ENCODE peak calls at places on chromosomes 7 and 10, in four cellular contexts. R is body of pancreas, Q is GM23248, E is transverse colon. B is an unnamed sample.

GRCh38 chr10:33174674-33175073 is 159.8 kb downstream of the NRP1 start:
- DNase-seq in R (no peak), Q (peak; percentile 54), E (no peak), B (no peak)

GRCh38 chr10:43221419-43222293 is 45.2 kb downstream of the RASGEF1A start:
- DNase-seq in R (peak; percentile 4), Q (no peak), E (peak; percentile 8), B (no peak)

GRCh38 chr10:75014516-75015230 is 96.8 kb upstream of the SAMD8 start:
- DNase-seq in R (no peak), Q (no peak), E (no peak), B (no peak)

GRCh38 chr7:4190021-4190981 is 491.8 kb upstream of the FOXK1 start:
- DNase-seq in R (peak; percentile 65), Q (no peak), E (no peak), B (no peak)

GRCh38 chr7:89661876-89662275 is 492.4 kb upstream of the STEAP1 start:
- DNase-seq in R (no peak), Q (no peak), E (no peak), B (no peak)

GRCh38 chr10:43759216-43759615 is 110.5 kb upstream of the ZNF32 start:
- DNase-seq in R (no peak), Q (no peak), E (no peak), B (no peak)

GRCh38 chr7:84811427-84811826 is 375.4 kb downstream of the SEMA3D start:
- DNase-seq in R (no peak), Q (no peak), E (no peak), B (no peak)

GRCh38 chr10:3946234-3947229 is 161.5 kb upstream of the KLF6 start:
- DNase-seq in R (no peak), Q (no peak), E (no peak), B (no peak)

GRCh38 chr10:97771055-97771811 is 566 bp downstream of the SFRP5 start:
- DNase-seq in R (peak; percentile 52), Q (peak; percentile 53), E (no peak), B (no peak)

GRCh38 chr7:101953248-101953819 is 135.9 kb downstream of the CUX1 start:
- DNase-seq in R (peak; percentile 25), Q (peak; percentile 92), E (no peak), B (no peak)

GRCh38 chr7:145082366-145083240 is 246.8 kb upstream of the TPK1 start:
- DNase-seq in R (no peak), Q (no peak), E (no peak), B (no peak)

GRCh38 chr7:112476390-112477052 is 4.3 kb upstream of the LSMEM1 start:
- DNase-seq in R (no peak), Q (no peak), E (no peak), B (no peak)
- H3K36me3 ChIP-seq in R (peaks cover 25% of the 10 kb centered on the region), Q (peaks cover 53% of the 10 kb centered on the region), E (peaks cover 38% of the 10 kb centered on the region), B (no peaks in the 10 kb centered on the region)

GRCh38 chr10:62082729-62083412 is 181.4 kb downstream of the ARID5B start:
- DNase-seq in R (no peak), Q (peak; percentile 64), E (peak; percentile 37), B (no peak)
- H3K4me1 ChIP-seq in R (peaks cover 45% of the 10 kb centered on the region), Q (peaks cover 67% of the 10 kb centered on the region), E (peaks cover 57% of the 10 kb centered on the region), B (peaks cover 21% of the 10 kb centered on the region)

GRCh38 chr7:55022618-55022985 is 3.8 kb downstream of the EGFR start:
- DNase-seq in R (no peak), Q (peak; percentile 44), E (no peak), B (no peak)
- H3K27ac ChIP-seq in R (no peak overlapping the region), Q (peak overlapping the region; percentile 79), E (peak overlapping the region; percentile 96), B (peak overlapping the region; percentile 96)

DNA sequence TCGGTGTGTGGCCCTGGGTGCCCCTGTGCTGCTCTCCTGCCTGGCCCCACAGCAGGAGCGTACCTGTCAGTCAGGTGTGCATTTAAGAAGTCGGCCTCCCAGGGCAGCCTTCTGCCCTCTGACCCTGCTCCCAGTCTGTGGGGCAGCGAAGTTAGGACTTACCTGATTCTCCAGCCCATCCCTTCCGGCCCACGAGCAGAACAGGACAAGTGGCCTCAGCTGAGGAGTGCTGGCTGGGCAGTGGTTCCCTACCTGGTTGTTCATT is 24.7 kb downstream of the CTBP2 start:
- DNase-seq in R (peak; percentile 6), Q (no peak), E (no peak), B (no peak)
- H3K36me3 ChIP-seq in R (peaks cover 1% of the 10 kb centered on the region), Q (no peaks in the 10 kb centered on the region), E (peaks cover 9% of the 10 kb centered on the region), B (no peaks in the 10 kb centered on the region)

GRCh38 chr10:92146072-92146471 is 144.8 kb downstream of the CPEB3 start:
- DNase-seq in R (no peak), Q (no peak), E (no peak), B (no peak)

GRCh38 chr10:92146781-92147180 is 144.1 kb downstream of the CPEB3 start:
- DNase-seq in R (no peak), Q (no peak), E (no peak), B (no peak)

GRCh38 chr10:92150798-92151197 is 140.1 kb downstream of the CPEB3 start:
- DNase-seq in R (no peak), Q (no peak), E (no peak), B (no peak)

GRCh38 chr10:92149261-92149660 is 141.6 kb downstream of the CPEB3 start:
- DNase-seq in R (no peak), Q (no peak), E (no peak), B (no peak)
- H3K4me1 ChIP-seq in R (peaks cover 17% of the 10 kb centered on the region), Q (no peaks in the 10 kb centered on the region), E (peaks cover 14% of the 10 kb centered on the region), B (no peaks in the 10 kb centered on the region)

GRCh38 chr10:71753960-71754505 is 19.3 kb downstream of the VSIR start:
- DNase-seq in R (no peak), Q (no peak), E (no peak), B (no peak)
- H3K27ac ChIP-seq in R (no peak overlapping the region), Q (no peak overlapping the region), E (peak overlapping the region; percentile 56), B (peak overlapping the region; percentile 15)

DNA sequence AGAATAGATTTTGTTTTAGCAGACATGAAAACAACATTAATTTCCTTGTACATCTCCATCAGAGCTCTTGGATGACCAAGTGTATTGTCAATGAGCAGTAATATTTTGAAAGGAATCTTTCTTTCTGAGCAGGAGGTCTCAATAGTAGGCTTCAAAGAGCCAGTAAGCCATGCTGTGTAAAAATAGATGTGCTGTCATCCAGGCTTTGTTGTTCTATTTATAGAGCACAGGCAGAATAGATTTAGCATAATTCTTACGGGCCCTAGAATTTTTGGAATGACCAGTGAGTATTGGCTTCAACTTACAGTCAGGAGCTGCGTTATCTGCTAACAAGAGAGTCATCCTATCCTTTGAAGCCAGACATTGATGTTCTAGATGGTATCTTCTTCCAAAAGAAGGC is 19.0 kb downstream of the MINPP1 start:
- DNase-seq in R (no peak), Q (no peak), E (no peak), B (no peak)
- H3K36me3 ChIP-seq in R (peaks cover 4% of the 10 kb centered on the region), Q (peaks cover 17% of the 10 kb centered on the region), E (peaks cover 6% of the 10 kb centered on the region), B (no peaks in the 10 kb centered on the region)

DNA sequence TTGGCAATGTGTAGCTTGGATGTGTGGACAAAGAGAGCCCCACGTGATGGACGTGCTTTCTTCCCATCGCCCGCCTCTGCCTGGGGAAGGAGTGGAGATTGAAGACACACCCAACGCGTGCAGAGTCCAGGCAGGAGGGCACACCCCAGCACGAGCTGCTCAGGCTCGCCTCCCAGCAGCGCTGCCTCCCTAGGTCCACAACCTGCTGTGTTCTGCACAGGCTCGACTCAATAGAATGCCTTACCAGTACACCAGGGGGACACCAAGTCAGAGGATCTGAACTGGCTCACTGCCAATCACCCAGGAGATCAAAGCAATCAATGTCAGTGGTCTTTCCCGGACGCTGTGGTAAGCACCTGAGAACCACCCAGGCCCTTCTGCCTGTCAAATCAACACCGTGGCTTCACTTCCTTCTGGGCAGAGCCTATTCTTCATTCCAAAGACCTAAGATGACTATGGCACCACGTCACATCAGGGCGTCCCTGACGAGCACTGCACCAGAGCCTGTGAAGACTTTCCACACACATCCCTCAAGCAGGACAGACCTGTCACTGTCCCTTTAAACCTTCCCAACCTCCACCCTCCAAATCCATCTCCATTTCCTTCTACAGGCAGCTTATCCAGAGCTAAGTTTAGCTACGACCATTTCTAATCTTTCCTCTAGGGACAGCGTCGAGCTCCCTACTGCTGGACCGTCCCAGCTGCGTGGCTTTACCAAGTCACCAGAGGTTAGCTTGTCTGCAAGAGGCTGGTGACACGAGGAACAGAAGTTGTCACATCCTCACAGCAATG is 72.3 kb downstream of the AMZ1 start:
- DNase-seq in R (peak; percentile 38), Q (peak; percentile 76), E (peak; percentile 88), B (no peak)
- H3K4me1 ChIP-seq in R (no peaks in the 10 kb centered on the region), Q (peaks cover 56% of the 10 kb centered on the region), E (peaks cover 65% of the 10 kb centered on the region), B (peaks cover 5% of the 10 kb centered on the region)

DNA sequence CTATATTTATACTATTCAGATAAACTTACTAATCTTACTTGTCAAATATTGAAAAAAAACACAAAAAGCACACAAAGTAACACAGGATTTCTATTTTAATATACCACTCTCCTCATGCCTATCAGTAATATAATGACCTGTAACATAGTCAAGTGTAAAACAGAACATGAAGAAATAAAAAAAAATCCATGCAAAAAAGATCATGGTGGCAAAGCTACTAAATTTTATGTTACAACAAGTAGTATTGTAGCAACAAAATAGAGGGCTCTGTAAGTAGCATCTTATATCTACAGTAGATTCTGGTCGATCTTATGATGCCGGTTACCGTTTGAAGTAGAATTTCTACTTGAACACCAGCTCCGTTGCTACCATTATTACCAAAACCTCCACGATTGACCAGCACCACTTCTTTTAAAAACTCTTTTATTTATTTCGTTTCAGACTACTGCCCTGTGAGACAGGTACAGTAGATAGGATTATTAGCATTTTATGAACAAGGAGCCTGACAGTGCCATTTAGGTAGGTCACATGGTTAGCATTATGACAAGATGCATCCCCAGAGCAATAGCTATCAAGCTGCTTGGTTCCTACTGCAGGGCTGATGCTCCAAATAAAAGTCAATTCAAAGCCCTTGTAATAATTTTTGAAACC is 2.1 kb downstream of the CPED1 start:
- DNase-seq in R (no peak), Q (peak; percentile 33), E (no peak), B (no peak)
- H3K27ac ChIP-seq in R (no peak overlapping the region), Q (peak overlapping the region; percentile 71), E (peak overlapping the region; percentile 89), B (peak overlapping the region; percentile 74)

B was measured in prostate gland.